ENCODE peak calls at places on chromosomes 7 and 10, in nine cellular contexts. S is HFF-Myc, B is lower leg skin, E is RWPE1, W is fibroblast of lung, X is uterus, F is lower lobe of right lung, Q is GM06990, L is pancreas. A is an unnamed sample.
A peak's percentile ranks its signal among the peaks of the same experiment; 100 is the strongest.

GRCh38 chr10:34346516-34347150 is 468.5 kb downstream of the PARD3 start:
- DNase-seq in Q (no peak), X (no peak), F (no peak), S (no peak), L (no peak), E (no peak), B (no peak), W (peak; percentile 57), A (no peak)

GRCh38 chr7:18890885-18891621 is 226.4 kb downstream of the TWIST1 start:
- DNase-seq in F (no peak), E (no peak), L (no peak), W (peak; percentile 64), B (no peak), X (no peak), S (no peak), Q (no peak), A (no peak)

GRCh38 chr7:80151274-80151665 is 16.6 kb downstream of the GNAI1 start:
- DNase-seq in Q (no peak), W (peak; percentile 50), S (no peak), E (no peak), F (no peak), L (no peak), B (no peak), X (no peak), A (no peak)

GRCh38 chr7:84533209-84533608 is 338.6 kb upstream of the SEMA3A start:
- DNase-seq in E (no peak), Q (no peak), X (no peak), W (no peak), S (no peak), B (no peak), L (no peak), F (no peak), A (no peak)

GRCh38 chr7:98214811-98215321 is 3.6 kb downstream of the BHLHA15 start:
- DNase-seq in X (peak; percentile 9), W (no peak), E (no peak), S (no peak), Q (no peak), L (peak; percentile 58), B (no peak), F (peak; percentile 42), A (no peak)

GRCh38 chr7:32921896-32922295 is 30.3 kb upstream of the KBTBD2 start:
- DNase-seq in Q (no peak), S (no peak), L (no peak), W (no peak), F (no peak), X (no peak), B (no peak), E (no peak), A (no peak)

GRCh38 chr10:15158448-15158847 is 10.0 kb downstream of the NMT2 start:
- DNase-seq in F (no peak), B (no peak), S (no peak), Q (no peak), L (no peak), E (no peak), W (no peak), X (no peak), A (no peak)

GRCh38 chr10:5603848-5604170 is 62.6 kb downstream of the ASB13 start:
- DNase-seq in Q (no peak), B (no peak), E (no peak), S (no peak), W (no peak), F (peak; percentile 33), L (no peak), X (no peak), A (no peak)

GRCh38 chr10:98267894-98268693 is at the start of gene LOXL4:
- DNase-seq in L (no peak), B (peak; percentile 88), E (no peak), F (no peak), Q (no peak), X (peak; percentile 60), W (peak; percentile 37), S (no peak), A (peak; percentile 71)

GRCh38 chr7:44380831-44381493 is 55.6 kb upstream of the CAMK2B start:
- DNase-seq in Q (no peak), S (no peak), W (peak; percentile 49), B (peak; percentile 75), F (no peak), L (no peak), E (no peak), X (no peak), A (peak; percentile 22)

GRCh38 chr7:149871576-149871975 is 2.2 kb upstream of the ATP6V0E2 start:
- DNase-seq in L (no peak), E (no peak), F (no peak), Q (no peak), X (no peak), B (peak; percentile 59), W (no peak), S (no peak), A (no peak)

GRCh38 chr7:149873968-149874643 is at the start of gene ATP6V0E2:
- DNase-seq in X (no peak), S (no peak), Q (no peak), E (no peak), W (no peak), B (no peak), F (no peak), L (no peak), A (no peak)

GRCh38 chr7:149870701-149871483 is 2.9 kb upstream of the ATP6V0E2 start:
- DNase-seq in S (no peak), X (no peak), F (no peak), L (peak; percentile 10), B (peak; percentile 84), E (no peak), Q (no peak), W (no peak), A (no peak)

GRCh38 chr7:149873074-149873967 is 448 bp upstream of the ATP6V0E2 start:
- DNase-seq in Q (peak; percentile 96), X (peak; percentile 93), F (peak; percentile 97), S (peak; percentile 75), E (peak; percentile 98), W (peak; percentile 90), L (peak; percentile 93), B (peak; percentile 99), A (peak; percentile 100)

DNA sequence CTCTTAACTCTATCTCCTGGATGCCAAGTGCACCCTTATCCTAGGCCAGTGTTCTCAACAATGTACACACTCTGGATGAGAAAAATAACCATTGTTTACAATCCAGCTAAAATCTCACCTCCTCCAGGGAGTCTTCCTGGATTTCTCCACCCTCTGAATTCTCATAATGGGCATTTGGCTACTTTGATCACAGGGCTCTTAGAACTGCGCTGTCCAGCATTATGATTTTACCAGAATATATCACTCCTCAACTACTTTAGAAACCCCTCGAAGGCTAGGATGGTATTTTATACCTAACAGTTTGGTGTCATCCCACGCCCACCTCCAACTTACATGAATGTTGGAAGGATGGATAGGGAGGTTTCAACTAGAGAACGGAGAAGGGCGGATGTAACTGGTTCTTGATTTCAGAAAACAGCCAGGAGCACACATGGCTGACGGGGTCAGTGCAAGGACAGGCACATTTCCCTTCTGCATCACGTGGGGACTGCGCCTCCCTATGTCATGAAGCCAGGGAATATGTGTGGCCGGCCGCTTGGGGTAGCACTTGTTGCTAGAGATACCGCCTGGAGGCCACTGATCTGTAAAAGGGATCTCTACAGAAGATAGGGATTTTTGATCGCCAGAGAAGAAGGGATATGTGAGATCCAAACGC is 1.2 kb upstream of the ATP6V0E2 start:
- DNase-seq in W (peak; percentile 85), B (peak; percentile 94), L (peak; percentile 63), S (peak; percentile 78), X (peak; percentile 80), E (peak; percentile 66), Q (no peak), F (peak; percentile 81), A (peak; percentile 69)
- TF ChIP-seq CTCF in W (no peak), B (no peak), L (no peak), S (peak; percentile 22), X (peak; percentile 12), E (peak; percentile 42), Q (no peak), F (no peak), A (peak; percentile 14)

DNA sequence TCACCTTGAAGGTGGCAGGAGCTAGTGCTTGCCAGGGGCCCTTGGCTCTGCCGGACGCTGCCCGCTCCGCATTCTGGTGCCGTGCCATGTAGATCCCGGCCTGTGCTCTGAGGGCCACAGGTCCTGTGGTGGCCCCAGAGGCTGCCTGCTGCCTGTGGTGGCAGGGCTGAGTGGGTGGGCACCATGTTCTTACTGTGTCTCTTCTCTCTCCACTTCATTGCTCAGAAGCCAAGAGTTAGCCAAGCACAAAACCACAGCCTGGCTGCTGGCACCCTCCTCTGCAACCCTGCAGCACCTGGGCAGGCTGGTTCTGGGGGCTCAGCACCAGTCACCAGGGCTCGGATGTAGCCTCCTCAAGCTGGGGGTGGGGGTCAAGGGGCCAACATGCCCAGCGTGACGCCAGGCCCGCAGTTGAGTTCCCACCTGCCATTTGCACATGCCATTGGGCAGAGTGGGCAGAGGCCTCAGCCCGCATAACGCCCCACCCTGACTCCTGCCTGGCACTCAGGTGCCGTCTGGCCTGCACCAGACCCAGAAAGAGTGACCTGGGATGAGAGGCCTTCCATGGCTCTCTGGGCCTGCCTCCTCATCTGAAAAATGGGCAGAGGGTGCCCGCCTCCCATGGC is 16.3 kb downstream of the ZMIZ1 start:
- DNase-seq in Q (peak; percentile 37), E (no peak), S (no peak), X (no peak), W (no peak), L (no peak), F (no peak), B (no peak), A (no peak)
- TF ChIP-seq CTCF in Q (no peak), E (no peak), S (no peak), X (no peak), W (no peak), L (no peak), F (no peak), B (no peak), A (no peak)

GRCh38 chr7:27765856-27766255 is 25.9 kb downstream of the TAX1BP1 start:
- DNase-seq in L (no peak), B (no peak), Q (no peak), F (no peak), X (no peak), E (no peak), S (no peak), W (no peak), A (no peak)

GRCh38 chr7:27759491-27759890 is 19.5 kb downstream of the TAX1BP1 start:
- DNase-seq in S (no peak), E (no peak), X (no peak), W (no peak), F (no peak), Q (no peak), L (no peak), B (no peak), A (no peak)

GRCh38 chr7:27767374-27767773 is 27.4 kb downstream of the TAX1BP1 start:
- DNase-seq in L (no peak), B (no peak), Q (no peak), W (no peak), E (no peak), X (no peak), F (no peak), S (no peak), A (no peak)

GRCh38 chr7:27764109-27764508 is 24.1 kb downstream of the TAX1BP1 start:
- DNase-seq in Q (no peak), E (no peak), L (no peak), F (no peak), B (no peak), S (no peak), X (no peak), W (no peak), A (no peak)

GRCh38 chr7:27762062-27762461 is 22.1 kb downstream of the TAX1BP1 start:
- DNase-seq in W (no peak), L (no peak), B (no peak), F (no peak), E (no peak), Q (no peak), S (no peak), X (no peak), A (no peak)
- TF ChIP-seq CTCF in W (no peak), L (no peak), B (no peak), F (no peak), E (no peak), Q (no peak), S (no peak), X (no peak), A (no peak)

GRCh38 chr7:24722386-24723177 is 34.7 kb downstream of the GSDME start:
- DNase-seq in E (no peak), Q (no peak), S (no peak), F (no peak), B (peak; percentile 64), L (no peak), W (peak; percentile 36), X (no peak), A (no peak)
- TF ChIP-seq CTCF in E (no peak), Q (no peak), S (peak; percentile 32), F (no peak), B (no peak), L (no peak), W (peak; percentile 16), X (no peak), A (no peak)